ENCODE peak calls at places on chromosomes 5 and 9, in five cellular contexts. One of them, this sample, is unnamed.

GRCh38 chr9:91751922-91752321 is 198.1 kb downstream of the ROR2 start:
- DNase-seq in body of pancreas: no peak
- DNase-seq in neural progenitor cell: no peak
- DNase-seq in Calu3: no peak
- DNase-seq in GM12865: no peak
- DNase-seq in this sample: no peak

GRCh38 chr9:99634185-99634584 is 187.5 kb upstream of the NR4A3 start:
- DNase-seq in body of pancreas: no peak
- DNase-seq in neural progenitor cell: no peak
- DNase-seq in Calu3: no peak
- DNase-seq in GM12865: no peak
- DNase-seq in this sample: no peak

GRCh38 chr5:112346411-112347044 is 72.5 kb downstream of the EPB41L4A start:
- DNase-seq in body of pancreas: no peak
- DNase-seq in neural progenitor cell: no peak
- DNase-seq in Calu3: no peak
- DNase-seq in GM12865: peak; percentile 56
- DNase-seq in this sample: no peak

GRCh38 chr9:136109351-136110081 is 9.2 kb downstream of the TMEM250 start:
- DNase-seq in body of pancreas: peak; percentile 96
- DNase-seq in neural progenitor cell: peak; percentile 88
- DNase-seq in Calu3: peak; percentile 93
- DNase-seq in GM12865: peak; percentile 96
- DNase-seq in this sample: peak; percentile 75

GRCh38 chr5:97545856-97546570 is 363.0 kb upstream of the RIOK2 start:
- DNase-seq in body of pancreas: no peak
- DNase-seq in neural progenitor cell: no peak
- DNase-seq in Calu3: no peak
- DNase-seq in GM12865: no peak
- DNase-seq in this sample: no peak

GRCh38 chr5:96141749-96142148 is 180.1 kb upstream of the ELL2 start:
- DNase-seq in body of pancreas: no peak
- DNase-seq in neural progenitor cell: no peak
- DNase-seq in Calu3: peak; percentile 15
- DNase-seq in GM12865: no peak
- DNase-seq in this sample: no peak

GRCh38 chr5:118009761-118010297 is 978.5 kb downstream of the DTWD2 start:
- DNase-seq in body of pancreas: no peak
- DNase-seq in neural progenitor cell: no peak
- DNase-seq in Calu3: no peak
- DNase-seq in GM12865: no peak
- DNase-seq in this sample: no peak

GRCh38 chr9:89481161-89481915 is 16.6 kb downstream of the SEMA4D start:
- DNase-seq in body of pancreas: no peak
- DNase-seq in neural progenitor cell: no peak
- DNase-seq in Calu3: no peak
- DNase-seq in GM12865: no peak
- DNase-seq in this sample: no peak

GRCh38 chr5:132394681-132395259 is 25.3 kb downstream of the SLC22A5 start:
- DNase-seq in body of pancreas: no peak
- DNase-seq in neural progenitor cell: no peak
- DNase-seq in Calu3: no peak
- DNase-seq in GM12865: peak; percentile 64
- DNase-seq in this sample: peak; percentile 24

GRCh38 chr9:133897675-133898074 is 94.4 kb downstream of the VAV2 start:
- DNase-seq in body of pancreas: no peak
- DNase-seq in neural progenitor cell: no peak
- DNase-seq in Calu3: no peak
- DNase-seq in GM12865: no peak
- DNase-seq in this sample: no peak

GRCh38 chr5:107426209-107426608 is 244.5 kb downstream of the EFNA5 start:
- DNase-seq in body of pancreas: no peak
- DNase-seq in neural progenitor cell: no peak
- DNase-seq in Calu3: no peak
- DNase-seq in GM12865: no peak
- DNase-seq in this sample: no peak

GRCh38 chr5:16687898-16688297 is 71.1 kb upstream of the RETREG1 start:
- DNase-seq in body of pancreas: no peak
- DNase-seq in neural progenitor cell: no peak
- DNase-seq in Calu3: no peak
- DNase-seq in GM12865: no peak
- DNase-seq in this sample: no peak

GRCh38 chr9:77751341-77752091 is 103.4 kb upstream of the GNA14 start:
- DNase-seq in body of pancreas: no peak
- DNase-seq in neural progenitor cell: peak; percentile 70
- DNase-seq in Calu3: peak; percentile 54
- DNase-seq in GM12865: peak; percentile 47
- DNase-seq in this sample: peak; percentile 32

GRCh38 chr5:177434942-177435738 is 8.7 kb downstream of the GRK6 start:
- DNase-seq in body of pancreas: no peak
- DNase-seq in neural progenitor cell: no peak
- DNase-seq in Calu3: no peak
- DNase-seq in GM12865: no peak
- DNase-seq in this sample: no peak

GRCh38 chr9:128733256-128733655 is 9.3 kb upstream of the ZDHHC12 start:
- DNase-seq in body of pancreas: peak; percentile 89
- DNase-seq in neural progenitor cell: peak; percentile 95
- DNase-seq in Calu3: peak; percentile 71
- DNase-seq in GM12865: peak; percentile 63
- DNase-seq in this sample: peak; percentile 82

GRCh38 chr9:92618633-92619225 is 51.2 kb downstream of the IPPK start:
- DNase-seq in body of pancreas: peak; percentile 71
- DNase-seq in neural progenitor cell: no peak
- DNase-seq in Calu3: no peak
- DNase-seq in GM12865: no peak
- DNase-seq in this sample: no peak

GRCh38 chr9:110887276-110887675 is 151.0 kb downstream of the LPAR1 start:
- DNase-seq in body of pancreas: no peak
- DNase-seq in neural progenitor cell: no peak
- DNase-seq in Calu3: no peak
- DNase-seq in GM12865: no peak
- DNase-seq in this sample: no peak

GRCh38 chr5:81778642-81779041 is 27.7 kb upstream of the SSBP2 start:
- DNase-seq in body of pancreas: peak; percentile 24
- DNase-seq in neural progenitor cell: no peak
- DNase-seq in Calu3: no peak
- DNase-seq in GM12865: peak; percentile 21
- DNase-seq in this sample: no peak

GRCh38 chr5:40733842-40734563 is 21.8 kb downstream of the TTC33 start:
- DNase-seq in body of pancreas: peak; percentile 46
- DNase-seq in neural progenitor cell: no peak
- DNase-seq in Calu3: no peak
- DNase-seq in GM12865: no peak
- DNase-seq in this sample: no peak

GRCh38 chr5:148378670-148379069 is 5.1 kb upstream of the FBXO38 start:
- DNase-seq in body of pancreas: no peak
- DNase-seq in neural progenitor cell: no peak
- DNase-seq in Calu3: no peak
- DNase-seq in GM12865: no peak
- DNase-seq in this sample: no peak

GRCh38 chr9:89929721-89930480 is 325.1 kb downstream of the GADD45G start:
- DNase-seq in body of pancreas: no peak
- DNase-seq in neural progenitor cell: no peak
- DNase-seq in Calu3: no peak
- DNase-seq in GM12865: no peak
- DNase-seq in this sample: peak; percentile 61

GRCh38 chr5:137233726-137234125 is 265.4 kb downstream of the SPOCK1 start:
- DNase-seq in body of pancreas: no peak
- DNase-seq in neural progenitor cell: no peak
- DNase-seq in Calu3: no peak
- DNase-seq in GM12865: no peak
- DNase-seq in this sample: no peak

GRCh38 chr5:43602456-43602817 is 543 bp upstream of the NNT start:
- DNase-seq in body of pancreas: peak; percentile 39
- DNase-seq in neural progenitor cell: peak; percentile 56
- DNase-seq in Calu3: no peak
- DNase-seq in GM12865: peak; percentile 53
- DNase-seq in this sample: peak; percentile 48

GRCh38 chr5:173303878-173304590 is 24.2 kb downstream of the STC2 start:
- DNase-seq in body of pancreas: no peak
- DNase-seq in neural progenitor cell: peak; percentile 76
- DNase-seq in Calu3: peak; percentile 55
- DNase-seq in GM12865: no peak
- DNase-seq in this sample: peak; percentile 68

GRCh38 chr5:12805165-12805698 is 901.0 kb upstream of the CTNND2 start:
- DNase-seq in body of pancreas: no peak
- DNase-seq in neural progenitor cell: no peak
- DNase-seq in Calu3: no peak
- DNase-seq in GM12865: no peak
- DNase-seq in this sample: peak; percentile 2

GRCh38 chr5:135149956-135150723 is 116.1 kb upstream of the PITX1 start:
- DNase-seq in body of pancreas: no peak
- DNase-seq in neural progenitor cell: peak; percentile 86
- DNase-seq in Calu3: no peak
- DNase-seq in GM12865: no peak
- DNase-seq in this sample: no peak

GRCh38 chr9:581673-582497 is 259.6 kb upstream of the DMRT1 start:
- DNase-seq in body of pancreas: peak; percentile 77
- DNase-seq in neural progenitor cell: peak; percentile 57
- DNase-seq in Calu3: peak; percentile 6
- DNase-seq in GM12865: peak; percentile 30
- DNase-seq in this sample: peak; percentile 26

GRCh38 chr5:155699385-155699784 is 627.6 kb upstream of the SGCD start:
- DNase-seq in body of pancreas: no peak
- DNase-seq in neural progenitor cell: peak; percentile 44
- DNase-seq in Calu3: no peak
- DNase-seq in GM12865: no peak
- DNase-seq in this sample: no peak

GRCh38 chr9:129597355-129598088 is 23.4 kb downstream of the C9orf50 start:
- DNase-seq in body of pancreas: peak; percentile 72
- DNase-seq in neural progenitor cell: peak; percentile 93
- DNase-seq in Calu3: peak; percentile 79
- DNase-seq in GM12865: peak; percentile 41
- DNase-seq in this sample: peak; percentile 84

GRCh38 chr5:39175273-39175955 is 43.9 kb downstream of the FYB1 start:
- DNase-seq in body of pancreas: no peak
- DNase-seq in neural progenitor cell: no peak
- DNase-seq in Calu3: no peak
- DNase-seq in GM12865: peak; percentile 11
- DNase-seq in this sample: no peak

GRCh38 chr5:38453506-38453905 is 102.9 kb downstream of the LIFR start:
- DNase-seq in body of pancreas: no peak
- DNase-seq in neural progenitor cell: no peak
- DNase-seq in Calu3: no peak
- DNase-seq in GM12865: peak; percentile 92
- DNase-seq in this sample: no peak

GRCh38 chr5:137836997-137837396 is 30.7 kb upstream of the MYOT start:
- DNase-seq in body of pancreas: no peak
- DNase-seq in neural progenitor cell: no peak
- DNase-seq in Calu3: no peak
- DNase-seq in GM12865: no peak
- DNase-seq in this sample: no peak

DNA sequence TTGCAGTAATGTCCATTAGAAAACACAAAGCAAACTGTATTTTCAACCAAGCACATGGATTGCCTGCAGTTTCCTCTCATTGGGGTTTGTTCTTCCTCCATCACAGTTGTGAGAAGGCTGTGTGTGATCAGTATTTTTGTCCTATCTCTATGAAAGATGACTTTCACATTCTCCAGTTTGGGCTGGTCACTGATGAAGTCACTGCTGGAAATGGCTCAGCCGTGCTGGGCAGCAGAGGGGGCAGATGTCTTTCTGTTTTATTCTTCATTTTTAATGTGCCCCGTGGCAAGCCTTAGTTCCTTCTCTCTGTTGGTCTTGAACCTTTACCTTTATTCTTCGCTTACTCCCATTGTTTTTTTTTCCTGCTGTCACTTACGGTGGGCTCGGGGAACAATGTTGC is 289.0 kb upstream of the MPDZ start:
- DNase-seq in body of pancreas: no peak
- DNase-seq in neural progenitor cell: no peak
- DNase-seq in Calu3: no peak
- DNase-seq in GM12865: no peak
- DNase-seq in this sample: no peak
- TF ChIP-seq CTCF in body of pancreas: no peak
- TF ChIP-seq CTCF in neural progenitor cell: no peak
- TF ChIP-seq CTCF in Calu3: no peak
- TF ChIP-seq CTCF in GM12865: no peak
- TF ChIP-seq CTCF in this sample: no peak

GRCh38 chr5:105508519-105508918 is 1945.9 kb upstream of the NUDT12 start:
- DNase-seq in body of pancreas: no peak
- DNase-seq in neural progenitor cell: no peak
- DNase-seq in Calu3: no peak
- DNase-seq in GM12865: no peak
- DNase-seq in this sample: no peak

GRCh38 chr5:105503950-105504349 is 1941.4 kb upstream of the NUDT12 start:
- DNase-seq in body of pancreas: no peak
- DNase-seq in neural progenitor cell: no peak
- DNase-seq in Calu3: no peak
- DNase-seq in GM12865: no peak
- DNase-seq in this sample: no peak

GRCh38 chr5:105501315-105501714 is 1938.7 kb upstream of the NUDT12 start:
- DNase-seq in body of pancreas: no peak
- DNase-seq in neural progenitor cell: no peak
- DNase-seq in Calu3: no peak
- DNase-seq in GM12865: no peak
- DNase-seq in this sample: no peak

GRCh38 chr5:105506692-105507277 is 1944.2 kb upstream of the NUDT12 start:
- DNase-seq in body of pancreas: peak; percentile 9
- DNase-seq in neural progenitor cell: peak; percentile 55
- DNase-seq in Calu3: peak; percentile 53
- DNase-seq in GM12865: peak; percentile 9
- DNase-seq in this sample: peak; percentile 8
- TF ChIP-seq CTCF in body of pancreas: no peak
- TF ChIP-seq CTCF in neural progenitor cell: peak; percentile 64
- TF ChIP-seq CTCF in Calu3: peak; percentile 60
- TF ChIP-seq CTCF in GM12865: peak; percentile 28
- TF ChIP-seq CTCF in this sample: peak; percentile 31

GRCh38 chr5:139683295-139684271 is 35.4 kb downstream of the CXXC5 start:
- DNase-seq in body of pancreas: no peak
- DNase-seq in neural progenitor cell: peak; percentile 18
- DNase-seq in Calu3: no peak
- DNase-seq in GM12865: no peak
- DNase-seq in this sample: no peak

GRCh38 chr5:139685886-139686285 is 37.7 kb downstream of the CXXC5 start:
- DNase-seq in body of pancreas: peak; percentile 63
- DNase-seq in neural progenitor cell: no peak
- DNase-seq in Calu3: no peak
- DNase-seq in GM12865: no peak
- DNase-seq in this sample: no peak

GRCh38 chr5:139684350-139684880 is 36.3 kb downstream of the CXXC5 start:
- DNase-seq in body of pancreas: no peak
- DNase-seq in neural progenitor cell: no peak
- DNase-seq in Calu3: no peak
- DNase-seq in GM12865: no peak
- DNase-seq in this sample: no peak

GRCh38 chr5:139686356-139686918 is 38.3 kb downstream of the CXXC5 start:
- DNase-seq in body of pancreas: no peak
- DNase-seq in neural progenitor cell: no peak
- DNase-seq in Calu3: no peak
- DNase-seq in GM12865: no peak
- DNase-seq in this sample: no peak

GRCh38 chr5:139684881-139685749 is 37.0 kb downstream of the CXXC5 start:
- DNase-seq in body of pancreas: peak; percentile 90
- DNase-seq in neural progenitor cell: peak; percentile 40
- DNase-seq in Calu3: no peak
- DNase-seq in GM12865: no peak
- DNase-seq in this sample: no peak
- TF ChIP-seq CTCF in body of pancreas: peak; percentile 16
- TF ChIP-seq CTCF in neural progenitor cell: peak; percentile 42
- TF ChIP-seq CTCF in Calu3: no peak
- TF ChIP-seq CTCF in GM12865: no peak
- TF ChIP-seq CTCF in this sample: peak; percentile 7

GRCh38 chr9:87290241-87290700 is 207.4 kb upstream of the DAPK1 start:
- DNase-seq in body of pancreas: no peak
- DNase-seq in neural progenitor cell: peak; percentile 13
- DNase-seq in Calu3: peak; percentile 22
- DNase-seq in GM12865: no peak
- DNase-seq in this sample: peak; percentile 11
- TF ChIP-seq CTCF in body of pancreas: no peak
- TF ChIP-seq CTCF in neural progenitor cell: peak; percentile 35
- TF ChIP-seq CTCF in Calu3: no peak
- TF ChIP-seq CTCF in GM12865: no peak
- TF ChIP-seq CTCF in this sample: peak; percentile 23

This sample was measured in nephron progenitor cell.